ENCODE peak calls at places on chromosomes 11 and 22, in eight cellular contexts. One of them, this sample, is unnamed. For H3K9me3, H3K4me1 and H3K36me3, the result is how much of the 10 kb centered on the place peaks cover.

GRCh38 chr11:64877390-64878222 is 815 bp downstream of the EHD1 start:
- DNase-seq in psoas muscle: peak
- DNase-seq in PC-9: no peak
- DNase-seq in HCT116: no peak
- DNase-seq in stomach: no peak
- DNase-seq in mucosa of descending colon: peak
- DNase-seq in Peyer's patch: no peak
- DNase-seq in Caco-2: no peak
- DNase-seq in this sample: no peak

GRCh38 chr11:119376197-119376847 is 5.2 kb downstream of the USP2 start:
- DNase-seq in PC-9: no peak
- DNase-seq in Caco-2: no peak
- DNase-seq in psoas muscle: peak
- DNase-seq in mucosa of descending colon: no peak
- DNase-seq in stomach: peak
- DNase-seq in HCT116: no peak
- DNase-seq in Peyer's patch: no peak
- DNase-seq in this sample: no peak

GRCh38 chr11:117684731-117685130 is 112.3 kb downstream of the DSCAML1 start:
- DNase-seq in Peyer's patch: peak
- DNase-seq in HCT116: no peak
- DNase-seq in mucosa of descending colon: no peak
- DNase-seq in PC-9: no peak
- DNase-seq in psoas muscle: no peak
- DNase-seq in Caco-2: peak
- DNase-seq in stomach: no peak
- DNase-seq in this sample: peak

GRCh38 chr11:115580416-115580815 is 76.2 kb upstream of the CADM1 start:
- DNase-seq in PC-9: no peak
- DNase-seq in HCT116: no peak
- DNase-seq in Peyer's patch: no peak
- DNase-seq in psoas muscle: no peak
- DNase-seq in Caco-2: no peak
- DNase-seq in mucosa of descending colon: no peak
- DNase-seq in stomach: no peak
- DNase-seq in this sample: no peak

GRCh38 chr11:10318527-10318802 is 13.6 kb downstream of the ADM start:
- DNase-seq in stomach: no peak
- DNase-seq in psoas muscle: peak
- DNase-seq in mucosa of descending colon: peak
- DNase-seq in Caco-2: no peak
- DNase-seq in PC-9: no peak
- DNase-seq in HCT116: no peak
- DNase-seq in Peyer's patch: peak
- DNase-seq in this sample: peak

GRCh38 chr22:20773793-20774212 is at the start of gene SERPIND1:
- DNase-seq in mucosa of descending colon: no peak
- DNase-seq in stomach: no peak
- DNase-seq in Peyer's patch: no peak
- DNase-seq in HCT116: no peak
- DNase-seq in PC-9: no peak
- DNase-seq in Caco-2: no peak
- DNase-seq in psoas muscle: no peak
- DNase-seq in this sample: no peak

GRCh38 chr11:23310276-23310675 is 450.0 kb upstream of the CCDC179 start:
- DNase-seq in stomach: no peak
- DNase-seq in psoas muscle: no peak
- DNase-seq in mucosa of descending colon: no peak
- DNase-seq in Caco-2: no peak
- DNase-seq in Peyer's patch: no peak
- DNase-seq in PC-9: no peak
- DNase-seq in HCT116: no peak
- DNase-seq in this sample: no peak

GRCh38 chr11:97557399-97557798 is 1167.6 kb downstream of the JRKL start:
- DNase-seq in PC-9: no peak
- DNase-seq in Caco-2: no peak
- DNase-seq in stomach: no peak
- DNase-seq in mucosa of descending colon: no peak
- DNase-seq in psoas muscle: no peak
- DNase-seq in Peyer's patch: no peak
- DNase-seq in HCT116: no peak
- DNase-seq in this sample: no peak

GRCh38 chr11:536841-537621 is at the start of gene LRRC56:
- DNase-seq in Caco-2: peak
- DNase-seq in HCT116: peak
- DNase-seq in Peyer's patch: peak
- DNase-seq in psoas muscle: peak
- DNase-seq in PC-9: peak
- DNase-seq in mucosa of descending colon: peak
- DNase-seq in stomach: peak
- DNase-seq in this sample: peak

GRCh38 chr11:27933992-27934829 is 173.7 kb downstream of the KIF18A start:
- DNase-seq in mucosa of descending colon: no peak
- DNase-seq in psoas muscle: no peak
- DNase-seq in Peyer's patch: no peak
- DNase-seq in stomach: no peak
- DNase-seq in Caco-2: no peak
- DNase-seq in HCT116: peak
- DNase-seq in PC-9: peak
- DNase-seq in this sample: no peak

GRCh38 chr11:13220148-13220547 is 57.4 kb upstream of the BMAL1 start:
- DNase-seq in psoas muscle: no peak
- DNase-seq in stomach: no peak
- DNase-seq in PC-9: no peak
- DNase-seq in Peyer's patch: no peak
- DNase-seq in HCT116: no peak
- DNase-seq in Caco-2: no peak
- DNase-seq in mucosa of descending colon: no peak
- DNase-seq in this sample: no peak

GRCh38 chr11:107043242-107043991 is 25.1 kb upstream of the GUCY1A2 start:
- DNase-seq in psoas muscle: no peak
- DNase-seq in HCT116: no peak
- DNase-seq in Peyer's patch: no peak
- DNase-seq in Caco-2: no peak
- DNase-seq in PC-9: no peak
- DNase-seq in mucosa of descending colon: no peak
- DNase-seq in stomach: no peak
- DNase-seq in this sample: no peak

GRCh38 chr22:47267531-47268282 is 505.3 kb downstream of the TBC1D22A start:
- DNase-seq in PC-9: no peak
- DNase-seq in mucosa of descending colon: no peak
- DNase-seq in HCT116: no peak
- DNase-seq in Peyer's patch: no peak
- DNase-seq in stomach: no peak
- DNase-seq in Caco-2: no peak
- DNase-seq in psoas muscle: no peak
- DNase-seq in this sample: no peak

GRCh38 chr22:47269689-47270088 is 507.2 kb downstream of the TBC1D22A start:
- DNase-seq in Caco-2: no peak
- DNase-seq in psoas muscle: no peak
- DNase-seq in stomach: no peak
- DNase-seq in mucosa of descending colon: no peak
- DNase-seq in Peyer's patch: no peak
- DNase-seq in HCT116: no peak
- DNase-seq in PC-9: no peak
- DNase-seq in this sample: no peak

GRCh38 chr22:47274196-47274595 is 511.7 kb downstream of the TBC1D22A start:
- DNase-seq in HCT116: no peak
- DNase-seq in Peyer's patch: no peak
- DNase-seq in mucosa of descending colon: peak
- DNase-seq in psoas muscle: no peak
- DNase-seq in stomach: no peak
- DNase-seq in Caco-2: no peak
- DNase-seq in PC-9: no peak
- DNase-seq in this sample: no peak

GRCh38 chr22:47266329-47266728 is 503.9 kb downstream of the TBC1D22A start:
- DNase-seq in mucosa of descending colon: no peak
- DNase-seq in Caco-2: no peak
- DNase-seq in HCT116: no peak
- DNase-seq in Peyer's patch: no peak
- DNase-seq in psoas muscle: no peak
- DNase-seq in stomach: no peak
- DNase-seq in PC-9: no peak
- DNase-seq in this sample: no peak

DNA sequence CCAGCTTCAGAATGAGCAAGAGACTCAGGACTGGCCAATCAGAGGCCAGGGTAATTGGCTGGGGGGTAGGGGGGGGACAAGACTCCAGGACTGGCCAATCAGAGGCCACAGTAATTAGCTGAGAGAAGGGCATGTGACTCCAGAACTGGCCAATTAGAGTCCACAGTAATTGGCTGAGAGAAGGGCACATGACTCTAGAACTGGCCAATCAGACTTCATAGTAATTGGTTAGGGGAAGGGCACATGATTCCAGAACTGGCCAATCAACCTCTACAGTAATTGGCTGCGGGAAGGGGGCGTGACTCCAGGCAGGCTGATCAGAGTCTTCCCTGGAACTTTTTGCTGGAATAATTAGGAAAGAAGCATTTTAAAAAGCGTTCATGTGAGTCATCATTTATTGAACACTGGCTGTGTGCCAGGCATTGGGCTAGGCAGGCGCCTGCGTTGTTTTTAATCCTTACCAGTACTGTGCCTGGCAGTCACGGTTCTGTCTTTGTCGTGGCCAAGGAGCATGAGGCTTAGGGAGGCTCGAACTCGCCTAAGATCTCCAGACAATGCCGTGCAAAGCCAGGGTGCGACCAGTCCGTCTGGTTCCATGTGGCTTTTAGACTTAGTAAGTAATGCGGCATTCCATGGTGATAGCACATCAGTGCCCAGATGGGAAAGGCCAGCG is 508.1 kb downstream of the TBC1D22A start:
- DNase-seq in HCT116: no peak
- DNase-seq in Caco-2: no peak
- DNase-seq in mucosa of descending colon: no peak
- DNase-seq in psoas muscle: no peak
- DNase-seq in PC-9: no peak
- DNase-seq in stomach: no peak
- DNase-seq in Peyer's patch: no peak
- DNase-seq in this sample: peak
- H3K9me3 ChIP-seq in HCT116: under half
- H3K9me3 ChIP-seq in Caco-2: under half
- H3K9me3 ChIP-seq in mucosa of descending colon: under half
- H3K9me3 ChIP-seq in psoas muscle: under half
- H3K9me3 ChIP-seq in PC-9: under half
- H3K9me3 ChIP-seq in stomach: under half
- H3K9me3 ChIP-seq in Peyer's patch: under half
- H3K9me3 ChIP-seq in this sample: under half

GRCh38 chr22:33889748-33890147 is 30.5 kb downstream of the LARGE1 start:
- DNase-seq in stomach: no peak
- DNase-seq in mucosa of descending colon: no peak
- DNase-seq in HCT116: no peak
- DNase-seq in PC-9: no peak
- DNase-seq in Peyer's patch: no peak
- DNase-seq in Caco-2: no peak
- DNase-seq in psoas muscle: no peak
- DNase-seq in this sample: no peak
- H3K4me1 ChIP-seq in stomach: under half
- H3K4me1 ChIP-seq in mucosa of descending colon: under half
- H3K4me1 ChIP-seq in HCT116: under half
- H3K4me1 ChIP-seq in PC-9: under half
- H3K4me1 ChIP-seq in Peyer's patch: under half
- H3K4me1 ChIP-seq in Caco-2: under half
- H3K4me1 ChIP-seq in psoas muscle: under half
- H3K4me1 ChIP-seq in this sample: under half

GRCh38 chr11:66062408-66062807 is 7.7 kb upstream of the PACS1 start:
- DNase-seq in Caco-2: no peak
- DNase-seq in stomach: no peak
- DNase-seq in PC-9: no peak
- DNase-seq in HCT116: no peak
- DNase-seq in mucosa of descending colon: no peak
- DNase-seq in Peyer's patch: no peak
- DNase-seq in psoas muscle: no peak
- DNase-seq in this sample: no peak

GRCh38 chr11:66066751-66067150 is 3.3 kb upstream of the PACS1 start:
- DNase-seq in stomach: no peak
- DNase-seq in HCT116: no peak
- DNase-seq in PC-9: no peak
- DNase-seq in Peyer's patch: no peak
- DNase-seq in psoas muscle: no peak
- DNase-seq in mucosa of descending colon: no peak
- DNase-seq in Caco-2: no peak
- DNase-seq in this sample: no peak

GRCh38 chr11:66063900-66064299 is 6.2 kb upstream of the PACS1 start:
- DNase-seq in psoas muscle: no peak
- DNase-seq in PC-9: no peak
- DNase-seq in HCT116: no peak
- DNase-seq in stomach: no peak
- DNase-seq in mucosa of descending colon: no peak
- DNase-seq in Peyer's patch: no peak
- DNase-seq in Caco-2: no peak
- DNase-seq in this sample: no peak

GRCh38 chr11:66067640-66068039 is 2.4 kb upstream of the PACS1 start:
- DNase-seq in stomach: no peak
- DNase-seq in PC-9: no peak
- DNase-seq in psoas muscle: no peak
- DNase-seq in Peyer's patch: no peak
- DNase-seq in mucosa of descending colon: no peak
- DNase-seq in Caco-2: no peak
- DNase-seq in HCT116: no peak
- DNase-seq in this sample: no peak

GRCh38 chr11:66064571-66064970 is 5.5 kb upstream of the PACS1 start:
- DNase-seq in HCT116: no peak
- DNase-seq in psoas muscle: no peak
- DNase-seq in PC-9: no peak
- DNase-seq in Peyer's patch: no peak
- DNase-seq in stomach: no peak
- DNase-seq in Caco-2: no peak
- DNase-seq in mucosa of descending colon: no peak
- DNase-seq in this sample: no peak
- H3K36me3 ChIP-seq in HCT116: half or more
- H3K36me3 ChIP-seq in psoas muscle: half or more
- H3K36me3 ChIP-seq in PC-9: half or more
- H3K36me3 ChIP-seq in Peyer's patch: under half
- H3K36me3 ChIP-seq in stomach: half or more
- H3K36me3 ChIP-seq in Caco-2: under half
- H3K36me3 ChIP-seq in mucosa of descending colon: under half
- H3K36me3 ChIP-seq in this sample: under half

GRCh38 chr22:39428597-39429071 is 28.2 kb upstream of the MGAT3 start:
- DNase-seq in mucosa of descending colon: peak
- DNase-seq in Peyer's patch: no peak
- DNase-seq in PC-9: peak
- DNase-seq in psoas muscle: peak
- DNase-seq in Caco-2: peak
- DNase-seq in stomach: no peak
- DNase-seq in HCT116: no peak
- DNase-seq in this sample: no peak

GRCh38 chr22:39429186-39429585 is 27.6 kb upstream of the MGAT3 start:
- DNase-seq in HCT116: no peak
- DNase-seq in stomach: no peak
- DNase-seq in PC-9: no peak
- DNase-seq in psoas muscle: peak
- DNase-seq in Caco-2: no peak
- DNase-seq in Peyer's patch: no peak
- DNase-seq in mucosa of descending colon: peak
- DNase-seq in this sample: no peak

GRCh38 chr22:39426380-39427043 is 26.9 kb downstream of the TAB1 start:
- DNase-seq in stomach: no peak
- DNase-seq in Caco-2: no peak
- DNase-seq in HCT116: no peak
- DNase-seq in psoas muscle: peak
- DNase-seq in PC-9: no peak
- DNase-seq in mucosa of descending colon: peak
- DNase-seq in Peyer's patch: peak
- DNase-seq in this sample: no peak

GRCh38 chr22:39429916-39430575 is 26.8 kb upstream of the MGAT3 start:
- DNase-seq in mucosa of descending colon: peak
- DNase-seq in psoas muscle: peak
- DNase-seq in stomach: no peak
- DNase-seq in HCT116: no peak
- DNase-seq in Caco-2: no peak
- DNase-seq in PC-9: no peak
- DNase-seq in Peyer's patch: no peak
- DNase-seq in this sample: no peak

GRCh38 chr22:39427751-39428596 is 28.4 kb downstream of the TAB1 start:
- DNase-seq in Peyer's patch: peak
- DNase-seq in stomach: no peak
- DNase-seq in PC-9: no peak
- DNase-seq in HCT116: no peak
- DNase-seq in psoas muscle: peak
- DNase-seq in mucosa of descending colon: peak
- DNase-seq in Caco-2: no peak
- DNase-seq in this sample: no peak
- H3K9me3 ChIP-seq in Peyer's patch: under half
- H3K9me3 ChIP-seq in stomach: under half
- H3K9me3 ChIP-seq in PC-9: under half
- H3K9me3 ChIP-seq in HCT116: under half
- H3K9me3 ChIP-seq in psoas muscle: under half
- H3K9me3 ChIP-seq in mucosa of descending colon: under half
- H3K9me3 ChIP-seq in Caco-2: under half
- H3K9me3 ChIP-seq in this sample: under half